ENCODE peak calls at places on chromosomes 4 and X, in nine cellular contexts. One of them, this sample, is unnamed.

GRCh38 chr4:157358439-157358838 is 137.9 kb downstream of the GRIA2 start:
- ATAC-seq in pancreas: no peak
- ATAC-seq in activated naive CD8-positive, alpha-beta T cell treated with anti-CD3 and anti-CD28 coated beads, Interleukin-2, amount 50 U/mL, for 24 hours: no peak
- ATAC-seq in left cardiac atrium: no peak
- ATAC-seq in activated CD8-positive, alpha-beta memory T cell treated with anti-CD3 and anti-CD28 coated beads, Interleukin-2, amount 10 ng/mL, durations not matched to agents 7 days and 5 days: no peak
- ATAC-seq in activated CD4-positive, CD25-positive, alpha-beta regulatory T cell treated with anti-CD3 and anti-CD28 coated beads, Interleukin-2, amount 50 U/mL, for 24 hours: no peak
- ATAC-seq in right lobe of liver: no peak
- ATAC-seq in CD4-positive, alpha-beta T cell: no peak
- ATAC-seq in effector memory CD8-positive, alpha-beta T cell: no peak
- ATAC-seq in this sample: no peak

GRCh38 chr4:1939664-1940509 is 68.7 kb downstream of the NSD2 start:
- ATAC-seq in activated naive CD8-positive, alpha-beta T cell treated with anti-CD3 and anti-CD28 coated beads, Interleukin-2, amount 50 U/mL, for 24 hours: no peak
- ATAC-seq in left cardiac atrium: peak
- ATAC-seq in right lobe of liver: no peak
- ATAC-seq in CD4-positive, alpha-beta T cell: no peak
- ATAC-seq in effector memory CD8-positive, alpha-beta T cell: no peak
- ATAC-seq in activated CD4-positive, CD25-positive, alpha-beta regulatory T cell treated with anti-CD3 and anti-CD28 coated beads, Interleukin-2, amount 50 U/mL, for 24 hours: no peak
- ATAC-seq in pancreas: peak
- ATAC-seq in activated CD8-positive, alpha-beta memory T cell treated with anti-CD3 and anti-CD28 coated beads, Interleukin-2, amount 10 ng/mL, durations not matched to agents 7 days and 5 days: no peak
- ATAC-seq in this sample: no peak

GRCh38 chr4:987689-988513 is 1.1 kb downstream of the IDUA start:
- ATAC-seq in right lobe of liver: no peak
- ATAC-seq in CD4-positive, alpha-beta T cell: no peak
- ATAC-seq in activated naive CD8-positive, alpha-beta T cell treated with anti-CD3 and anti-CD28 coated beads, Interleukin-2, amount 50 U/mL, for 24 hours: no peak
- ATAC-seq in pancreas: no peak
- ATAC-seq in effector memory CD8-positive, alpha-beta T cell: no peak
- ATAC-seq in left cardiac atrium: no peak
- ATAC-seq in activated CD4-positive, CD25-positive, alpha-beta regulatory T cell treated with anti-CD3 and anti-CD28 coated beads, Interleukin-2, amount 50 U/mL, for 24 hours: no peak
- ATAC-seq in activated CD8-positive, alpha-beta memory T cell treated with anti-CD3 and anti-CD28 coated beads, Interleukin-2, amount 10 ng/mL, durations not matched to agents 7 days and 5 days: no peak
- ATAC-seq in this sample: no peak

GRCh38 chr4:105197777-105198176 is 51.1 kb downstream of the TET2 start:
- ATAC-seq in effector memory CD8-positive, alpha-beta T cell: no peak
- ATAC-seq in CD4-positive, alpha-beta T cell: no peak
- ATAC-seq in right lobe of liver: no peak
- ATAC-seq in pancreas: no peak
- ATAC-seq in activated CD8-positive, alpha-beta memory T cell treated with anti-CD3 and anti-CD28 coated beads, Interleukin-2, amount 10 ng/mL, durations not matched to agents 7 days and 5 days: no peak
- ATAC-seq in activated naive CD8-positive, alpha-beta T cell treated with anti-CD3 and anti-CD28 coated beads, Interleukin-2, amount 50 U/mL, for 24 hours: no peak
- ATAC-seq in left cardiac atrium: no peak
- ATAC-seq in activated CD4-positive, CD25-positive, alpha-beta regulatory T cell treated with anti-CD3 and anti-CD28 coated beads, Interleukin-2, amount 50 U/mL, for 24 hours: no peak
- ATAC-seq in this sample: no peak

GRCh38 chr4:11428161-11428700 is 463 bp downstream of the HS3ST1 start:
- ATAC-seq in left cardiac atrium: peak
- ATAC-seq in effector memory CD8-positive, alpha-beta T cell: peak
- ATAC-seq in right lobe of liver: peak
- ATAC-seq in pancreas: peak
- ATAC-seq in activated CD8-positive, alpha-beta memory T cell treated with anti-CD3 and anti-CD28 coated beads, Interleukin-2, amount 10 ng/mL, durations not matched to agents 7 days and 5 days: peak
- ATAC-seq in activated naive CD8-positive, alpha-beta T cell treated with anti-CD3 and anti-CD28 coated beads, Interleukin-2, amount 50 U/mL, for 24 hours: no peak
- ATAC-seq in activated CD4-positive, CD25-positive, alpha-beta regulatory T cell treated with anti-CD3 and anti-CD28 coated beads, Interleukin-2, amount 50 U/mL, for 24 hours: no peak
- ATAC-seq in CD4-positive, alpha-beta T cell: no peak
- ATAC-seq in this sample: peak

GRCh38 chrX:68983004-68983857 is 154.4 kb downstream of the EFNB1 start:
- ATAC-seq in CD4-positive, alpha-beta T cell: no peak
- ATAC-seq in activated CD4-positive, CD25-positive, alpha-beta regulatory T cell treated with anti-CD3 and anti-CD28 coated beads, Interleukin-2, amount 50 U/mL, for 24 hours: no peak
- ATAC-seq in pancreas: peak
- ATAC-seq in right lobe of liver: peak
- ATAC-seq in effector memory CD8-positive, alpha-beta T cell: no peak
- ATAC-seq in activated naive CD8-positive, alpha-beta T cell treated with anti-CD3 and anti-CD28 coated beads, Interleukin-2, amount 50 U/mL, for 24 hours: no peak
- ATAC-seq in activated CD8-positive, alpha-beta memory T cell treated with anti-CD3 and anti-CD28 coated beads, Interleukin-2, amount 10 ng/mL, durations not matched to agents 7 days and 5 days: no peak
- ATAC-seq in left cardiac atrium: peak
- ATAC-seq in this sample: no peak

GRCh38 chr4:83340692-83341343 is 6.2 kb upstream of the HPSE start:
- ATAC-seq in CD4-positive, alpha-beta T cell: peak
- ATAC-seq in effector memory CD8-positive, alpha-beta T cell: peak
- ATAC-seq in activated naive CD8-positive, alpha-beta T cell treated with anti-CD3 and anti-CD28 coated beads, Interleukin-2, amount 50 U/mL, for 24 hours: peak
- ATAC-seq in right lobe of liver: no peak
- ATAC-seq in activated CD8-positive, alpha-beta memory T cell treated with anti-CD3 and anti-CD28 coated beads, Interleukin-2, amount 10 ng/mL, durations not matched to agents 7 days and 5 days: peak
- ATAC-seq in activated CD4-positive, CD25-positive, alpha-beta regulatory T cell treated with anti-CD3 and anti-CD28 coated beads, Interleukin-2, amount 50 U/mL, for 24 hours: peak
- ATAC-seq in pancreas: no peak
- ATAC-seq in left cardiac atrium: no peak
- ATAC-seq in this sample: no peak

GRCh38 chr4:39285111-39285795 is 80.9 kb downstream of the RFC1 start:
- ATAC-seq in activated naive CD8-positive, alpha-beta T cell treated with anti-CD3 and anti-CD28 coated beads, Interleukin-2, amount 50 U/mL, for 24 hours: no peak
- ATAC-seq in CD4-positive, alpha-beta T cell: no peak
- ATAC-seq in effector memory CD8-positive, alpha-beta T cell: no peak
- ATAC-seq in right lobe of liver: no peak
- ATAC-seq in activated CD8-positive, alpha-beta memory T cell treated with anti-CD3 and anti-CD28 coated beads, Interleukin-2, amount 10 ng/mL, durations not matched to agents 7 days and 5 days: peak
- ATAC-seq in activated CD4-positive, CD25-positive, alpha-beta regulatory T cell treated with anti-CD3 and anti-CD28 coated beads, Interleukin-2, amount 50 U/mL, for 24 hours: no peak
- ATAC-seq in left cardiac atrium: no peak
- ATAC-seq in pancreas: no peak
- ATAC-seq in this sample: no peak

GRCh38 chrX:17710836-17711235 is 26.5 kb upstream of the SCML1 start:
- ATAC-seq in CD4-positive, alpha-beta T cell: no peak
- ATAC-seq in effector memory CD8-positive, alpha-beta T cell: no peak
- ATAC-seq in activated naive CD8-positive, alpha-beta T cell treated with anti-CD3 and anti-CD28 coated beads, Interleukin-2, amount 50 U/mL, for 24 hours: no peak
- ATAC-seq in right lobe of liver: no peak
- ATAC-seq in pancreas: no peak
- ATAC-seq in activated CD4-positive, CD25-positive, alpha-beta regulatory T cell treated with anti-CD3 and anti-CD28 coated beads, Interleukin-2, amount 50 U/mL, for 24 hours: no peak
- ATAC-seq in left cardiac atrium: no peak
- ATAC-seq in activated CD8-positive, alpha-beta memory T cell treated with anti-CD3 and anti-CD28 coated beads, Interleukin-2, amount 10 ng/mL, durations not matched to agents 7 days and 5 days: no peak
- ATAC-seq in this sample: no peak

GRCh38 chr4:48665555-48666186 is 114.4 kb downstream of the FRYL start:
- ATAC-seq in left cardiac atrium: peak
- ATAC-seq in activated naive CD8-positive, alpha-beta T cell treated with anti-CD3 and anti-CD28 coated beads, Interleukin-2, amount 50 U/mL, for 24 hours: peak
- ATAC-seq in pancreas: no peak
- ATAC-seq in effector memory CD8-positive, alpha-beta T cell: peak
- ATAC-seq in right lobe of liver: no peak
- ATAC-seq in CD4-positive, alpha-beta T cell: peak
- ATAC-seq in activated CD8-positive, alpha-beta memory T cell treated with anti-CD3 and anti-CD28 coated beads, Interleukin-2, amount 10 ng/mL, durations not matched to agents 7 days and 5 days: peak
- ATAC-seq in activated CD4-positive, CD25-positive, alpha-beta regulatory T cell treated with anti-CD3 and anti-CD28 coated beads, Interleukin-2, amount 50 U/mL, for 24 hours: peak
- ATAC-seq in this sample: no peak

GRCh38 chr4:149999485-150000074 is 78.7 kb upstream of the DCLK2 start:
- ATAC-seq in effector memory CD8-positive, alpha-beta T cell: no peak
- ATAC-seq in pancreas: peak
- ATAC-seq in right lobe of liver: peak
- ATAC-seq in activated CD4-positive, CD25-positive, alpha-beta regulatory T cell treated with anti-CD3 and anti-CD28 coated beads, Interleukin-2, amount 50 U/mL, for 24 hours: no peak
- ATAC-seq in activated CD8-positive, alpha-beta memory T cell treated with anti-CD3 and anti-CD28 coated beads, Interleukin-2, amount 10 ng/mL, durations not matched to agents 7 days and 5 days: no peak
- ATAC-seq in activated naive CD8-positive, alpha-beta T cell treated with anti-CD3 and anti-CD28 coated beads, Interleukin-2, amount 50 U/mL, for 24 hours: no peak
- ATAC-seq in CD4-positive, alpha-beta T cell: no peak
- ATAC-seq in left cardiac atrium: peak
- ATAC-seq in this sample: peak

This sample was measured in stimulated activated memory B cell treated with anti-CD40 and anti-IgM and Interleukin-4, amounts not matched to agents 10 μg/mL and 1 μg/mL and 100 μg/mL, for 72 hours.